ENCODE peak calls at places on chromosomes 11 and 22, in eight cellular contexts. E, Y, R, V, X, W, M and J are unnamed samples. For H3K27me3 and H3K36me3, the result is how much of the 10 kb centered on the place peaks cover.

GRCh38 chr22:28939394-28939793 is 56.0 kb downstream of the ZNRF3 start:
- DNase-seq in Y (no peak), V (no peak), E (no peak), W (no peak), R (no peak), M (no peak), X (no peak), J (no peak)

GRCh38 chr22:47567126-47567730 is 804.8 kb downstream of the TBC1D22A start:
- DNase-seq in V (no peak), M (no peak), E (no peak), W (no peak), R (no peak), Y (no peak), X (no peak), J (no peak)

GRCh38 chr11:44949160-44950035 is 1.3 kb downstream of the TP53I11 start:
- DNase-seq in X (peak), Y (peak), V (peak), E (no peak), R (no peak), W (no peak), M (peak), J (no peak)

GRCh38 chr22:30265851-30266444 is 703 bp downstream of the OSM start:
- DNase-seq in R (no peak), E (peak), X (peak), V (no peak), W (no peak), Y (peak), M (no peak), J (no peak)

GRCh38 chr22:38843716-38844660 is at the start of gene NPTXR:
- DNase-seq in E (no peak), Y (peak), M (peak), V (peak), R (no peak), W (peak), X (peak), J (no peak)

GRCh38 chr11:64558065-64558745 is 32.8 kb upstream of the SLC22A12 start:
- DNase-seq in M (no peak), E (no peak), V (no peak), X (no peak), Y (no peak), R (peak), W (no peak), J (no peak)

GRCh38 chr11:70481625-70482528 is 83.5 kb downstream of the CTTN start:
- DNase-seq in Y (no peak), E (no peak), M (no peak), X (peak), V (peak), R (no peak), W (no peak), J (no peak)

GRCh38 chr22:46591890-46592289 is 28.3 kb upstream of the GRAMD4 start:
- DNase-seq in X (no peak), R (no peak), V (no peak), E (no peak), M (no peak), W (no peak), Y (no peak), J (no peak)

GRCh38 chr11:128212324-128212723 is 375.0 kb downstream of the ETS1 start:
- DNase-seq in X (no peak), E (no peak), V (no peak), M (no peak), R (no peak), Y (no peak), W (no peak), J (no peak)

GRCh38 chr11:78460468-78460867 is 42.8 kb upstream of the GAB2 start:
- DNase-seq in W (no peak), M (peak), X (no peak), V (peak), E (no peak), R (no peak), Y (no peak), J (peak)

GRCh38 chr11:55942785-55943392 is 6.7 kb upstream of the OR5I1 start:
- DNase-seq in X (no peak), Y (no peak), V (peak), M (peak), W (no peak), E (no peak), R (no peak), J (peak)

DNA sequence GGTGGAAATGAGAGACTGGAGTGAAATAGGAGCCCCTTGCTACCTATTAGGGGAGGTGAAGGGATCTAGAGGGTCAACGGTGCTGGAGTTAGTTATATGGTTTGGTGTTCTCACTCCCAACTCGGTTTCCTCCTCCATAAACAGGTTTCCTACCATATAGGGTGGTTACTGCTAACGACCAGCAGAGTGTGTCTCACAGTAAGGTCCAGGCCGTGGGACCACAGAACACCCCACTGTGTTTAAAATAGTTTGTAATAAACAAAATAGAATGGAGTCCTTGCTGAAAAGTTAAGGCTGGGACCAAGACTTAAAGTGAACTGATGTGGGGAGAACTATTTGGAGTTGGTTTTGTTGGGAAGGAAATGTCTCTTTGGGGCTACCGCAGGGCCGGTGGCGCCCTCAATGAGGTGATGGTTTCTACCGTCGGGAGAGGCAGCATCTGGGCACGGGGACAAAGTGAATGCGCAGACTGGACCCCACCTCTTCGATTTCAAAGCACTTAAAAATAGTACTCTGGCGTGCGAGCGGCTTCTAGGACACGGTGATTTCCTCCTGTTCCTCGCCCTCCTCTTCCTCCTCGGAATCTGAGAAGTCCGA is 4.5 kb downstream of the DBX1 start:
- DNase-seq in W (no peak), M (no peak), R (no peak), Y (no peak), E (no peak), V (no peak), X (no peak), J (no peak)
- H3K27me3 ChIP-seq in W (under half), M (under half), R (half or more), Y (under half), E (under half), V (under half), X (half or more), J (under half)

DNA sequence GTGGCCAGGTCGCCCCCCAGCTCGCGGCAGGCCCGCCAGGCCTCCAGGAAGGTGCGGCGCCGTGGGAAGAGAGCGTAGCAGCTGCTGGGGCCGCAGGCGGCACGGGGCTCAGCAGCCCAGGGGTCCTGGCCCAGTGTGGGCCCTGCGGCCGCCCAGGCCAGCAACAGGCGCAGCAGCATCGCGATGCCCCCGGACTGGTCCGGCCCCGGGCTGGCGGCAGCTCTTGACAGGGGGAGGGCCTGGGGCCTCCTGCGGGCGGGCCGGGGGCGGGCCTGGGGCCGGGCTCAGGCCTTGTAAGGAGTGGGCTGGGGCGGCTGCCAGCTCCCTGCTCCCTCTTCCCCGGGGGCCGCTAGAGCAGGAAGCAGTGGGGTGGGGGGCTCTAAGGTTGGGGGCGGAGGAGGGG is at the start of gene CD248:
- DNase-seq in X (no peak), V (no peak), W (peak), R (no peak), Y (peak), E (no peak), M (peak), J (no peak)
- H3K4me3 ChIP-seq in X (peak), V (no peak), W (peak), R (peak), Y (peak), E (peak), M (peak), J (no peak)

GRCh38 chr11:61437496-61437895 is 7.6 kb downstream of the SDHAF2 start:
- DNase-seq in M (no peak), W (no peak), R (no peak), E (no peak), V (no peak), X (no peak), Y (no peak), J (no peak)
- H3K36me3 ChIP-seq in M (under half), W (under half), R (under half), E (under half), V (half or more), X (half or more), Y (under half), J (under half)

DNA sequence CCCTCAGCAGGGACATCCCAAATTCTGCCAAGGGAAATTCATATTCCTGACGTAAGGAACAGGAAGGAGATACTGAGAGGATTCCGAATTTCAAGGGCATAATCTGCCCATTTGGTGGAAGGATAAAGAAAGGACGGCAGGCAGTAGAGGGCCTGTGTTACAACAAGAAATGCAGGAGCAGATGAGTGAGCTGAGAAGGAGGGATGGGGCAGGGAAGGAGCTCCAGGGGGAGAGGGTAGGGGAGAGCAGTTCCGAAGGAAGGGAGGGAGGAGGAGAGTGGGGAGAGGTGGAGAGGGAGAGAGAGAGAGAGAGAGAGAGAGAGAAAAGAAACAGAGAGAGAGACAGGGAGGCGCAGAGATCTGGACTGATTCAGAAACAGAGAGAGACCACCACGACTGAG is 851 bp downstream of the OPCML start:
- DNase-seq in R (no peak), V (no peak), X (no peak), W (no peak), M (no peak), E (no peak), Y (no peak), J (no peak)
- H3K27me3 ChIP-seq in R (half or more), V (under half), X (half or more), W (under half), M (under half), E (under half), Y (under half), J (under half)

GRCh38 chr11:109750964-109751363 is 329.0 kb downstream of the C11orf87 start:
- DNase-seq in W (no peak), R (no peak), V (no peak), X (no peak), M (no peak), Y (no peak), E (no peak), J (no peak)

GRCh38 chr11:109752212-109752825 is 330.3 kb downstream of the C11orf87 start:
- DNase-seq in W (no peak), R (no peak), V (no peak), Y (no peak), X (no peak), M (no peak), E (no peak), J (no peak)

GRCh38 chr11:109745996-109746625 is 324.1 kb downstream of the C11orf87 start:
- DNase-seq in V (no peak), M (no peak), E (no peak), X (no peak), R (no peak), Y (no peak), W (no peak), J (no peak)

GRCh38 chr11:109747839-109748238 is 325.8 kb downstream of the C11orf87 start:
- DNase-seq in R (no peak), Y (no peak), M (no peak), E (no peak), V (peak), X (no peak), W (no peak), J (no peak)
- H3K4me3 ChIP-seq in R (no peak), Y (no peak), M (no peak), E (no peak), V (no peak), X (no peak), W (no peak), J (no peak)

DNA sequence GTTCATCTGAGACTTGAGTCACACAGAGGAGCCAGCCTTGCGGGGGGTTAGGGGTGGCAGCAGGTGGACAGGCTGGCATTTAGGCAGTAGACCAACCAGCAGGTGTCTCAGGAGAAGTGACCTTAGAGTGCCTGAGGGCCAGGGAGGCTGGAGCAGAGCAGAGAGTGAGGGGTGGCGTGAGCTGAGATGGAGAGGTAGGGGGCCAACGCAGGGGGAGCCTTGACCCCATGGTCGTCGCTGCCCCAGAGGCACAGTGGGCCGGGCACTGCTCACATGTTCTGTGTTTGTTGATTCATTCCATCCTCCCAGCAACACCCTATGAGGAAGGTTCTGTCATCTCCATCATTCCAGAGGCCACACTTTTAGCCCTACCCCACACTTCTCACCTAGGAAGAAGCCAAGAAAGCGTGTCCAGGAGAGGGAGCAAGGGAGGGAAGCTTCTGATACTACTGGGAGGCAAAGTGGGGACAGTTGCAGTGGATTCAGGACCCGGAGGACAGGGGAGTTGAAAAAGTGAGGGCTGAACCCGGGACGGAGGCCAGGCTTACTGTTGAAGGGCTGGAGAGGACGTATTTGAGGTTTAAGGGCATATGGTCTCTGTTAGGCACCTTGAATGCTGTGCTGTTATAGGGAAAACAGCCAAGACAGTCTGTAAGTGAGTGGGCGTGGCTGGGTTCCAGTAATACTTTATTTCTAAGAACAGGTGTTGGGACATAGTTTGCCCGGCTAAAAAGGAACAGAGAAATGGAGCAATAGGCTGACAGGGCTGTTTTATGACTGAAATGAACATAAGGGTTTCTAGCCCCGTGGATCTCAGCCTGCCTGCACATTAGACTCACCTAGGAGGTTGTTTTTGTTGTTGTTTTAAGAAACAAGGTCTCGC is 7.3 kb downstream of the SART1 start:
- DNase-seq in M (no peak), Y (no peak), E (no peak), W (no peak), V (peak), R (no peak), X (peak), J (no peak)
- H3K36me3 ChIP-seq in M (half or more), Y (under half), E (under half), W (under half), V (half or more), R (half or more), X (half or more), J (under half)

DNA sequence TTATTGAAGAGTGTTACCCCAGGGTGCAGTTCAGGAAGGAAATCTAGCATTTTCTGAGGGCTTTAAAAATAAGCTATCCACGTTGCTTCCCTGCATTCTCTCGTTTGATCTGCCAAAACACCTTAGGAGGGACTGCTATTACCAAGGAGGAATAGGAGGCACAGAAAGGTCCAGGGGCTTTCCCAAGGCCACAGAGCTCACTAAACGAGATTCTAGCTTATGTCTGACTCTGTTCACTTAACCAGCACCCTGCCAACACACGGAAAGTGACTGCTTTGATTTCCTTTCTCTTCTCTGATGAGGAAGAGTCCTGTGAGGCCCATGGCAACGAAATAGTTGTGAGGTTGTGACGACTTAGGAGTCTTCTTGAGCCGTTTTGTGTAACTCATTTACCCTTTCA is 3.4 kb upstream of the PTPN5 start:
- DNase-seq in X (no peak), R (no peak), E (no peak), Y (no peak), M (no peak), W (no peak), V (no peak), J (no peak)
- H3K27me3 ChIP-seq in X (under half), R (half or more), E (under half), Y (under half), M (half or more), W (under half), V (under half), J (under half)

GRCh38 chr11:121829159-121829643 is 286.8 kb downstream of the BLID start:
- DNase-seq in R (peak), E (no peak), M (peak), Y (no peak), W (no peak), X (no peak), V (peak), J (peak)
- H3K4me3 ChIP-seq in R (no peak), E (no peak), M (peak), Y (no peak), W (no peak), X (no peak), V (no peak), J (no peak)